ENCODE peak calls at places on chromosome 17, in nine cellular contexts. C is gastroesophageal sphincter; R is activated naive CD4-positive, alpha-beta T cell treated with anti-CD3 and anti-CD28 coated beads, Interleukin-2, amount 50 U/mL, for 72 hours; H is activated T-cell treated with anti-CD3 and anti-CD28 coated beads, Interleukin-2, amount 50 U/mL, for 4 hours; P is pancreas; M is IMR-90; O is upper lobe of right lung; E is stimulated activated effector memory CD8-positive, alpha-beta T cell treated with anti-CD3 and anti-CD28 coated beads, Interleukin-12 subunit alpha, Interleukin-12 subunit beta, amount 100 ng/mL, for 72 hours; B is GM23338. X is an unnamed sample.

GRCh38 chr17:39699818-39700147 is at the start of gene ERBB2:
- ATAC-seq in R (no peak), B (peak; percentile 64), E (no peak), C (peak; percentile 88), M (peak; percentile 92), O (peak; percentile 91), P (peak; percentile 78), H (no peak), X (no peak)

GRCh38 chr17:75819116-75819515 is 25.1 kb downstream of the UNC13D start:
- ATAC-seq in M (no peak), O (no peak), B (no peak), E (no peak), R (no peak), C (no peak), P (no peak), H (no peak), X (no peak)

GRCh38 chr17:16652847-16653366 is 743 bp downstream of the ZNF624 start:
- ATAC-seq in E (peak; percentile 37), M (no peak), O (no peak), R (no peak), H (no peak), C (no peak), B (no peak), P (peak; percentile 22), X (no peak)

GRCh38 chr17:28549274-28550132 is 2.9 kb downstream of the UNC119 start:
- ATAC-seq in M (no peak), P (no peak), R (peak; percentile 74), C (no peak), H (peak; percentile 58), E (peak; percentile 76), B (no peak), O (no peak), X (peak; percentile 86)

GRCh38 chr17:49079840-49080663 is 52.5 kb upstream of the B4GALNT2 start:
- ATAC-seq in C (no peak), P (no peak), R (no peak), O (no peak), E (no peak), B (no peak), H (no peak), M (no peak), X (no peak)

GRCh38 chr17:2108170-2108569 is 53.3 kb downstream of the HIC1 start:
- ATAC-seq in O (no peak), P (no peak), H (no peak), B (no peak), R (no peak), M (no peak), E (no peak), C (no peak), X (no peak)

GRCh38 chr17:62793919-62794665 is 14.0 kb downstream of the MARCHF10 start:
- ATAC-seq in H (no peak), P (no peak), C (no peak), R (no peak), B (no peak), E (peak; percentile 32), O (no peak), M (no peak), X (no peak)

GRCh38 chr17:48544356-48545021 is 420 bp downstream of the HOXB2 start:
- ATAC-seq in H (no peak), M (peak; percentile 53), B (peak; percentile 4), E (no peak), C (peak; percentile 87), P (peak; percentile 41), R (peak; percentile 3), O (peak; percentile 59), X (no peak)

GRCh38 chr17:40958086-40958953 is 8.4 kb downstream of the KRT39 start:
- ATAC-seq in H (no peak), P (no peak), C (no peak), B (peak; percentile 94), O (peak; percentile 63), M (no peak), R (no peak), E (no peak), X (no peak)

GRCh38 chr17:8141046-8141445 is 11.2 kb downstream of the PER1 start:
- ATAC-seq in P (no peak), C (no peak), E (no peak), R (no peak), H (no peak), O (no peak), B (no peak), M (no peak), X (no peak)

GRCh38 chr17:52495646-52496045 is 337.1 kb upstream of the CA10 start:
- ATAC-seq in C (no peak), H (no peak), E (no peak), P (no peak), M (no peak), B (no peak), R (no peak), O (no peak), X (no peak)

GRCh38 chr17:5263441-5263840 is 18.6 kb upstream of the RABEP1 start:
- ATAC-seq in M (no peak), H (no peak), R (no peak), C (no peak), O (no peak), B (no peak), P (no peak), E (no peak), X (no peak)

GRCh38 chr17:43591750-43592562 is 45.8 kb upstream of the ETV4 start:
- ATAC-seq in P (peak; percentile 79), M (peak; percentile 87), O (peak; percentile 40), E (no peak), B (peak; percentile 55), H (no peak), C (peak; percentile 85), R (no peak), X (peak; percentile 45)

GRCh38 chr17:33964344-33964979 is 290.6 kb upstream of the CCL2 start:
- ATAC-seq in H (peak; percentile 46), O (peak; percentile 46), M (no peak), B (peak; percentile 85), R (peak; percentile 50), E (peak; percentile 57), C (no peak), P (peak; percentile 81), X (peak; percentile 90)

GRCh38 chr17:58997756-58998553 is 108.7 kb downstream of the TRIM37 start:
- ATAC-seq in P (no peak), E (no peak), R (no peak), O (no peak), M (peak; percentile 50), H (no peak), C (no peak), B (no peak), X (no peak)

GRCh38 chr17:47305302-47305923 is 18.3 kb upstream of the EFCAB13 start:
- ATAC-seq in H (no peak), C (peak; percentile 77), E (peak; percentile 25), M (peak; percentile 94), P (peak; percentile 78), O (peak; percentile 80), R (no peak), B (no peak), X (no peak)

GRCh38 chr17:40326832-40327199 is 17.8 kb downstream of the RARA start:
- ATAC-seq in M (no peak), O (no peak), R (no peak), P (no peak), C (no peak), H (no peak), B (no peak), E (no peak), X (no peak)

GRCh38 chr17:78120971-78121800 is 7.4 kb downstream of the TMC6 start:
- ATAC-seq in M (no peak), C (no peak), P (no peak), R (peak; percentile 55), O (no peak), E (peak; percentile 69), B (no peak), H (peak; percentile 51), X (peak; percentile 1)

GRCh38 chr17:79082311-79083190 is 7.9 kb downstream of the ENGASE start:
- ATAC-seq in H (peak; percentile 64), M (peak; percentile 84), E (peak; percentile 42), P (peak; percentile 44), O (peak; percentile 68), B (peak; percentile 88), C (no peak), R (peak; percentile 49), X (no peak)

GRCh38 chr17:75628425-75628824 is 4.8 kb upstream of the SMIM5 start:
- ATAC-seq in C (no peak), B (no peak), R (no peak), H (no peak), P (no peak), O (no peak), E (no peak), M (no peak), X (no peak)

GRCh38 chr17:1999557-2000251 is 25.4 kb downstream of the RTN4RL1 start:
- ATAC-seq in M (peak; percentile 69), B (peak; percentile 34), E (peak; percentile 27), R (no peak), C (peak; percentile 64), O (peak; percentile 65), P (peak; percentile 81), H (no peak), X (no peak)

GRCh38 chr17:55706808-55707773 is 15.6 kb downstream of the TMEM100 start:
- ATAC-seq in P (no peak), H (no peak), C (peak; percentile 69), O (no peak), R (no peak), E (no peak), M (peak; percentile 51), B (peak; percentile 88), X (no peak)

GRCh38 chr17:38739305-38739704 is 8.8 kb downstream of the PCGF2 start:
- ATAC-seq in M (no peak), R (no peak), C (no peak), E (no peak), O (no peak), B (no peak), H (no peak), P (no peak), X (no peak)

X was measured in stimulated activated memory B cell treated with anti-CD40 and anti-IgM and Interleukin-4, amounts not matched to agents 10 μg/mL and 1 μg/mL and 100 μg/mL, for 72 hours.